ENCODE peak calls at places on chromosomes 16 and 17, in five cellular contexts. A is lower lobe of right lung, G is type B pancreatic cell, N is Caco-2, J is progenitor cell of endocrine pancreas. Z is an unnamed sample.

GRCh38 chr16:8959921-8960787 is 3.6 kb downstream of the USP7 start:
- DNase-seq in G (no peak), A (no peak), N (no peak), J (no peak), Z (no peak)

GRCh38 chr16:72025404-72026114 is 17.0 kb downstream of the DHODH start:
- DNase-seq in J (no peak), G (no peak), N (no peak), A (no peak), Z (no peak)

GRCh38 chr16:73418746-73419145 is 370.8 kb upstream of the ZFHX3 start:
- DNase-seq in J (no peak), N (no peak), G (no peak), A (no peak), Z (no peak)

GRCh38 chr16:10876799-10877341 is at the start of gene CIITA:
- DNase-seq in N (no peak), J (no peak), A (peak), G (no peak), Z (peak)

GRCh38 chr17:58783380-58783779 is 27.7 kb downstream of the PPM1E start:
- DNase-seq in J (no peak), N (no peak), G (no peak), A (no peak), Z (no peak)

GRCh38 chr17:78329263-78330059 is 30.4 kb downstream of the SOCS3 start:
- DNase-seq in A (no peak), N (no peak), G (no peak), J (no peak), Z (no peak)

GRCh38 chr17:79627766-79628690 is 17.2 kb upstream of the RBFOX3 start:
- DNase-seq in N (no peak), G (peak), J (peak), A (peak), Z (no peak)

GRCh38 chr17:44637066-44637465 is 19.2 kb upstream of the MEIOC start:
- DNase-seq in J (no peak), N (no peak), A (no peak), G (no peak), Z (no peak)

GRCh38 chr16:82699262-82699661 is 72.5 kb downstream of the CDH13 start:
- DNase-seq in N (no peak), G (no peak), A (no peak), J (no peak), Z (no peak)

GRCh38 chr17:60390223-60390622 is 1.7 kb downstream of the USP32 start:
- DNase-seq in A (no peak), G (no peak), N (no peak), J (no peak), Z (no peak)

GRCh38 chr17:34562387-34562786 is 17.0 kb upstream of the TMEM132E start:
- DNase-seq in N (peak), J (no peak), A (no peak), G (no peak), Z (peak)

GRCh38 chr17:76586741-76587487 is 1.3 kb upstream of the ST6GALNAC2 start:
- DNase-seq in A (no peak), N (no peak), G (no peak), J (no peak), Z (no peak)

GRCh38 chr17:79315282-79316106 is 240.9 kb downstream of the ENGASE start:
- DNase-seq in A (no peak), J (no peak), N (no peak), G (no peak), Z (no peak)

GRCh38 chr17:76542984-76543383 is 3.1 kb downstream of the PRCD start:
- DNase-seq in G (no peak), N (no peak), A (no peak), J (no peak), Z (no peak)

GRCh38 chr17:1164935-1165556 is 14.7 kb downstream of the ABR start:
- DNase-seq in A (no peak), G (no peak), N (no peak), J (no peak), Z (no peak)

GRCh38 chr17:20926532-20926931 is 116.3 kb downstream of the USP22 start:
- DNase-seq in A (no peak), G (no peak), J (no peak), N (no peak), Z (no peak)

GRCh38 chr17:74852237-74853047 is 7.2 kb downstream of the GRIN2C start:
- DNase-seq in J (peak), G (no peak), A (peak), N (peak), Z (no peak)

GRCh38 chr17:8479431-8479947 is 43.8 kb downstream of the NDEL1 start:
- DNase-seq in A (no peak), G (peak), N (no peak), J (no peak), Z (no peak)

GRCh38 chr16:85146922-85147651 is 34.8 kb upstream of the CIBAR2 start:
- DNase-seq in N (no peak), G (no peak), A (no peak), J (no peak), Z (no peak)

GRCh38 chr17:44898768-44899073 is 524 bp downstream of the EFTUD2 start:
- DNase-seq in A (peak), N (no peak), G (no peak), J (no peak), Z (no peak)

GRCh38 chr16:72422308-72422897 is 250.4 kb upstream of the PMFBP1 start:
- DNase-seq in N (no peak), A (no peak), J (no peak), G (no peak), Z (no peak)

GRCh38 chr16:70520612-70521297 is 2.6 kb downstream of the COG4 start:
- DNase-seq in A (no peak), N (no peak), G (no peak), J (no peak), Z (no peak)

GRCh38 chr16:7440886-7441400 is 108.3 kb downstream of the RBFOX1 start:
- DNase-seq in A (no peak), N (no peak), G (no peak), J (no peak), Z (no peak)

GRCh38 chr17:59451706-59452105 is 113.7 kb upstream of the DHX40 start:
- DNase-seq in G (no peak), A (no peak), J (no peak), N (no peak), Z (no peak)

GRCh38 chr17:50817838-50818237 is 17.5 kb upstream of the WFIKKN2 start:
- DNase-seq in N (peak), G (no peak), A (no peak), J (no peak), Z (no peak)

GRCh38 chr17:49603720-49604119 is 28.0 kb downstream of the NXPH3 start:
- DNase-seq in J (no peak), A (no peak), G (no peak), N (no peak), Z (no peak)
- TF ChIP-seq CTCF in J (no peak), A (no peak), G (peak), N (no peak), Z (no peak)

GRCh38 chr16:88835818-88836217 is 20.9 kb downstream of the GALNS start:
- DNase-seq in J (no peak), N (no peak), A (no peak), G (no peak), Z (no peak)
- TF ChIP-seq CTCF in J (no peak), N (no peak), A (no peak), G (no peak), Z (no peak)

DNA sequence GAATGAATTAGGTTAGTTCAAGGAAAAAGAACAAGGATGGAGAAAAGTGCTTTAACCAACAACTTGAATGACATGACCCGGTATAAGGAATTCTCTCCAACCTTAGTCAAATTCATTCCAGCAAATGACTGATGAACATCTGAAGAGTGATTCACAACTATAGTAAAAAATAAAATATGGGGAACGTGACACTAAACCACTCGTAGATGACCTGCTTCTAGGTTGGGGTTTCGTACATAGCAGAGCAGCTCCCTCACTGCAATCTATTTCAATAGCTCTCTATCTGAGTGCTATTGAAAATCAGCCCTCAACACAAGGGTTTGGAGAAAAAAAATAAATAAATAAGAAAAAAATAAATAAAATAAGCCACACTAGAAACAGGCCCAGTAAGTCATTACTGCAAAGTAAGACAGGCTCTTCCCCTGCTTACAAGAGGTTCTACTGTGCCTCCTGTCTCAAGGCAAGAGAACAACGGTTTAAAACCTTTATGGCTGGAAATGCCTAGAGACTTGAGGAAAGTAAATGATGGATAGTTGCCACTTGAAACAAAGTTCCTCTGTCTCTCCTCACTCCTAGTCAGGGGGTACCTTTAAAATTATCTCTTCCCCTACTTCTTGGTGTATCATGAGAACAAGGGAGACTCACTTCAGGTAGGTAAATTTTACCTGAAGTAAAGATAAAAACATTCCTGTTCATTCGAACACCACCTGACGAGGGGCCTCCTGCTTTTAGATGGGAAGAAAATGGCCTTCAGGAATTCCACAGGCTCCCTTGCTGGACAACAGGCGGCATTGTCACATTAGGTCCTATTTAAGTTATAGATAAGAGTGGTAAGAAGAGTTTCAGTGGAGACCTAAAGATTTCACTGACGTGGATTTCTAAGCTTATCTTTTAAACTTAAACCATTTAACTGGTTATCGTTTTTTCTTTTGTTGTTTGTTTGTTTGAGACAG is 20.5 kb downstream of the COG7 start:
- DNase-seq in A (no peak), J (no peak), G (no peak), N (peak), Z (no peak)
- TF ChIP-seq CTCF in A (no peak), J (no peak), G (no peak), N (peak), Z (no peak)

DNA sequence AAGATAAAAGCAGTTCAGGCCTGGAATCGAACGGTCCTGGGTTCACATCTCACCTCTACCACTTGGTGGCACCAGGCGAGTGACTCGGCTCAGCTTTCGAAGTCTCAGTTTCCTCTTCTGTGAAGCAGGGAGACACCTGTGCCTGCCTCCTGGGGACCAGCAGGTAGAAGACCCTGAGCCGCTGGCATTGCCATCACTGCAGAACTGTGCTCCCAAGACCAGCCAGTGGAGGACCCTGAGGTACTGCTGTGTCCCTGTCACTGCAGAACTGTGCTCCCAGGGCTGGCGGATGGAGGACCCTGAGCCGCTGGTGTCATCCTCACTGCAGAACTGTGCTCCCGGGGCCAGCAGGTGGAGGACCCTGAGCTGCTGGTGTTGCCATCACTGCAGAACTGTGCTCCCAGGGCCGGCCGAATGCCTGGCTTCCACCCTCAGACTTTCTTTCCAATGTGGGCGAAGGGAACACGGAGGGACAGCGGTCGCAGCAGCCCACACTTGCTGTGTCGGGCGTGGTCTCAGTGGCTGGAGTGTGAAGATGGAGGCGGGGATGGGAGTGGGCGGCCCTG is 8.7 kb upstream of the SLC7A5 start:
- DNase-seq in A (no peak), N (peak), G (no peak), J (no peak), Z (no peak)
- TF ChIP-seq CTCF in A (peak), N (no peak), G (no peak), J (peak), Z (peak)

DNA sequence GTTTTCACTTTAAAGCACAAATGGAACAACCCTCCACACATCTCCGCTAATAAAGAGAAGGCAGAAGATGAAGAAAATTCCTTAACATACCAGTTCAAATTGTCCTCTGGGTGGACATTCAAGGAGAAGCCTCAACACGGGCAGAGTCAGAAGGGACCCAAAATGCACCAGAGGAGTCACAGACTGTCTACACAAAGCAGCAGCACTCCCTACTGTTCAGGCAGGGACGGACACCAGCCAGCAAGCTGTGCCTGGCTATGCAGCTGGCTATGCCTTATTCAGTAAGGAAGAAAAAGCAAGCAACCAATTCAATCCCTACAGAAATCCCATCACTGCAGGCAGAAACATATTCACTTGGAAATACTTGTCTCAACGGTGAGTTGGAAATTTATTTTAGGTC is 8.1 kb downstream of the DNAJC7 start:
- DNase-seq in J (no peak), G (no peak), A (no peak), N (peak), Z (no peak)
- TF ChIP-seq CTCF in J (no peak), G (no peak), A (no peak), N (no peak), Z (peak)

DNA sequence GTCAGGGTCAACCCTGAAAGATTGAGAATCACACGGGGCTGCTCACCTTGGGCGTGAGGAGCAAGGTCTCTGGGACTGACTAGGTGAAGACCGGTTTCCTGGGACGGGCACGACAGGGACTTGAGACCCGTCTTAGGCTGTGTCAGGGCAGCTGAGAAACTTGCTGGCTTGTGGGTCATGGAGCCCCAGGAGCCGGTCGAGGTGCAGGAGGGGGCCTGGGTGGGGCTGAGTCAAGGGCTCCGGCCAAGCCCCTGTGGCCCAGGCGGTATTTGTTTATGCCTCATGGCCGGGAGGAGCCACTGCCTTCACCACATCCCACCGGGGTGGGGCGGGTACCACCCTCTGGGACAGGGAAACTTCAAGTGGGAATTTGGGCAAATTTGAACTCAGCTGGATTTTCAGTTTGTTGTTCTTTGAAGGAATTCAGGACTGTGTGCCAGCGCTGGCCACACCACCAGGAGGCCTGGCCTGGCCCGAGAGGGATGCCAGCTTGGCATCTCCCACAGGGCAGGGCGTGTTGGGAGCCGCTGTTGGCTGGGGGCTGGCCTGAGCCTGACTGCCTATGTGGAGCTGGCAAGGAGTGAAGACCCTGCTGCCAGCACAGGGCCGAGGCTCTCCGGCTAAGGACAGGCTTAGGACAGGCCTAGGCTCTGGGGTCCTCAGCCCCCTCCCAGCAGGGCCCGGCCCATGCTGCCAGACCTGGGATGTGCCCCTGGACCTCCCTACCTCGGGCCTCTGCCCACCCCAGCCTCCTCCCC is 116.1 kb downstream of the METRNL start:
- DNase-seq in N (no peak), A (peak), G (no peak), J (no peak), Z (no peak)
- TF ChIP-seq CTCF in N (no peak), A (no peak), G (no peak), J (no peak), Z (no peak)

DNA sequence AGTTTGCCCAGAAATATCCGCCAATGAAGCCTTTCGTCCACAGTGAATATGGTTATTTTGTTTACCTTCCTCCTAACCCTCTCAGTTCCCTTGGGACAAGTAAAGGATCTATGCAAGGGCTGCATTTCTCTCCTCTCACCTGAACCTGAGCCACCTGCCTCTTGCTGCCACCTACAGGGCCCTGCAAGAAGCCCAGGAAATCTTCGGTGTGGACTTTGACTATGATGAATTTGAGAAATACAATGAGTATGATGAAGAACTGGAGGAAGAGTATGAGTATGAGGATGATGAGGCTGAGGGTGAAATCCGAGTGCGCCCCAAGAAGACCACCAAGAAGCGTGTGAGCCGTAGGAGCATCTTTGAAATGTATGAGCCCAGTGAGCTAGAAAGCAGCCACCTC is 14.0 kb downstream of the SUPT6H start:
- DNase-seq in A (no peak), J (no peak), N (peak), G (no peak), Z (no peak)
- TF ChIP-seq CTCF in A (no peak), J (peak), N (no peak), G (no peak), Z (peak)

DNA sequence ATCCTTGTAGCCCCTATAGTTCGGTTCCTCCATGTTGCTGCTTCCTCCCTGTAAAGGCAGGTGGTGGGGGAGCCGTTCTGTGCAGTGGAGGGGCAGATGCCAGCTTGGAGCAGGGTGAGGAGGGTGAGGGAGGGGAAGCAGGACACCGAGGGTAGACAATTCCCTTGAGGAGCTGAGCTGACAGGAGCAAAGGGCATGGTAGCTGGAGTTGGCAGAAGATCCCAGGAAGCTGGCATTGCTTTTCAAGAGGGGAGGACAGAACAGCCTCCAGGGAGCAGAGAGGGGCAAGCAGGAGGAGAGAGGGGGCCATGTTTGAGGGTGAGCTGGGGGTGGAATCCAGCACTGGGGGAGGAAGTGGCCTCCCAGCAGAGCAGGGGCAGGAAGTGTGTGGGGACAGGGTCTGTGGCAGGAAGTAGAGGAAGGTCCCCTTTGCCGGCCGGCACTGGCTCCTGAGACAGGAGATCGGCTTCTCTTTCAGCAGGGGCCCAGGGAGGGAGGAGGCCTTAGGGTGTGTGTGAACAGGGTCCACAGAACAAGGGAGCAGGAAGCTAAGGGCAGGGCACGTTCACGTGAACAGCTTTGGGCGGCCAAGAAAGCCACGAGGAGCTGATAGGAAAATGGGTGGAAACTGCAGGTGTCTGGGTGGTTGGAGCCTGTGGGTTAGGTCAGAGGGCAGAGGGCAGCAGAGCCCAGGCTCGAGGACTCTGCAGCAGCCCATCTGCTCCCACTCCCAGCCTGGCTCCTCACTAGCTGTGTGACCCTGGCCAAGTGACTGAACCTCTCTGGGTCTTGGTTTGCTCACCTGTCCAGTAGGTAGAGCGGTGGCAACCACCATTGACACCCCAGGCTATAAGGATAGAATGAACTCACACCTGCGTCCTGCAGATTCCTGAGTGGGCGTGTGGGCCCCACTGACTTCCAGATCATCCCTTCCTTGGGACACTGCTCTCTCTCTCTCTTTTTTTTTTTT is 17.5 kb upstream of the SPNS2 start:
- DNase-seq in G (no peak), A (peak), N (no peak), J (no peak), Z (no peak)
- TF ChIP-seq CTCF in G (no peak), A (no peak), N (no peak), J (no peak), Z (no peak)

DNA sequence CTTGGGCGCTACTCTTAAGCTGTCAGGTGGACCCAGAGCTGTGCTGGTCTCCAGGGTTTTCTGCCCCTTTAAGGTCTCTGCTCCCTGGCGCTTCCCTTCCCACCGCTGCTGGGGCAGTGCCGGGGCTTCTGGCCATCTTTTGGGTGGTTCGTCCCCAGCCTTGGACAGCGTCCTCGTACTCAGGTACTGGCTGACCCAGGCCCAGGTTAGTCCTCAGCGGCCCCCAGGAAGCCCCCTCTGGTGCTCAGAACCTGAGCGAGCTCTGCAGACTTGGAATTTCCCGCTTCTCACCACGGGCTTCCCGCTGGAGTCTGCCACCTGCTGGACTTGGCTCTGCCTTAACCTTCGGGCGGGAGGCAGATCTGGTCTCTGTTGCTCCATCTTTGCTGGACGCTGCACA is 94.1 kb upstream of the ZNF750 start:
- DNase-seq in J (no peak), A (peak), N (no peak), G (peak), Z (no peak)
- TF ChIP-seq CTCF in J (peak), A (no peak), N (no peak), G (peak), Z (no peak)

Z was measured in GM12864.